ENCODE peak calls at places on chromosomes 5 and 9, in seven cellular contexts. E is HT1080; N is central memory CD4-positive, alpha-beta T cell; Y is non-pigmented ciliary epithelial cell; G is fibroblast of mammary gland; B is T-helper 9 cell; D is small intestine. P is an unnamed sample.

GRCh38 chr5:134550271-134551214 is 25.1 kb downstream of the JADE2 start:
- DNase-seq in E (no peak), N (no peak), Y (no peak), G (no peak), B (no peak), D (no peak), P (no peak)

GRCh38 chr9:68482548-68482947 is 58.1 kb downstream of the TMEM252 start:
- DNase-seq in E (no peak), N (no peak), Y (no peak), G (no peak), B (no peak), D (no peak), P (no peak)

GRCh38 chr5:149936044-149936699 is 8.4 kb downstream of the PDE6A start:
- DNase-seq in E (no peak), N (no peak), Y (no peak), G (no peak), B (no peak), D (no peak), P (no peak)

GRCh38 chr9:134301387-134302129 is 24.7 kb upstream of the RXRA start:
- DNase-seq in E (peak), N (peak), Y (no peak), G (no peak), B (peak), D (no peak), P (no peak)

GRCh38 chr9:124570942-124571666 is 63.9 kb upstream of the NR5A1 start:
- DNase-seq in E (no peak), N (no peak), Y (no peak), G (no peak), B (no peak), D (no peak), P (no peak)

GRCh38 chr9:138117101-138117750 is 239.6 kb downstream of the CACNA1B start:
- DNase-seq in E (peak), N (no peak), Y (no peak), G (no peak), B (no peak), D (no peak), P (no peak)

GRCh38 chr5:154893381-154893780 is 35.0 kb downstream of the CNOT8 start:
- DNase-seq in E (no peak), N (no peak), Y (no peak), G (no peak), B (no peak), D (no peak), P (no peak)

GRCh38 chr5:78835176-78835575 is 149.9 kb downstream of the ARSB start:
- DNase-seq in E (no peak), N (no peak), Y (no peak), G (peak), B (no peak), D (no peak), P (no peak)

GRCh38 chr9:8053501-8053900 is 253.9 kb upstream of the DMAC1 start:
- DNase-seq in E (no peak), N (no peak), Y (no peak), G (no peak), B (no peak), D (no peak), P (no peak)

GRCh38 chr9:127862075-127863011 is 7.9 kb upstream of the ENG start:
- DNase-seq in E (no peak), N (peak), Y (no peak), G (no peak), B (peak), D (peak), P (no peak)

GRCh38 chr5:31701642-31702041 is 62.7 kb downstream of the PDZD2 start:
- DNase-seq in E (no peak), N (no peak), Y (no peak), G (no peak), B (no peak), D (no peak), P (no peak)

GRCh38 chr5:140073296-140073695 is 30.2 kb upstream of the NRG2 start:
- DNase-seq in E (no peak), N (peak), Y (no peak), G (peak), B (no peak), D (no peak), P (no peak)

GRCh38 chr9:96242829-96243228 is 59.1 kb downstream of the HSD17B3 start:
- DNase-seq in E (no peak), N (no peak), Y (no peak), G (no peak), B (no peak), D (no peak), P (no peak)

GRCh38 chr9:13758876-13759275 is 479.4 kb upstream of the MPDZ start:
- DNase-seq in E (no peak), N (no peak), Y (no peak), G (no peak), B (no peak), D (no peak), P (no peak)

GRCh38 chr5:137914758-137915157 is 25.5 kb downstream of the PKD2L2 start:
- DNase-seq in E (no peak), N (no peak), Y (no peak), G (no peak), B (no peak), D (no peak), P (no peak)

GRCh38 chr5:137822158-137822764 is 45.4 kb upstream of the MYOT start:
- DNase-seq in E (peak), N (no peak), Y (peak), G (peak), B (no peak), D (peak), P (no peak)

GRCh38 chr9:89820337-89820736 is 215.5 kb downstream of the GADD45G start:
- DNase-seq in E (no peak), N (no peak), Y (no peak), G (no peak), B (no peak), D (no peak), P (no peak)

GRCh38 chr5:172768573-172769323 is 2.2 kb downstream of the DUSP1 start:
- DNase-seq in E (no peak), N (peak), Y (no peak), G (peak), B (peak), D (peak), P (no peak)

GRCh38 chr5:126490167-126490937 is 67.1 kb downstream of the GRAMD2B start:
- DNase-seq in E (no peak), N (no peak), Y (no peak), G (peak), B (no peak), D (no peak), P (no peak)

GRCh38 chr9:131138676-131139075 is 13.3 kb downstream of the NUP214 start:
- DNase-seq in E (no peak), N (no peak), Y (no peak), G (no peak), B (no peak), D (no peak), P (no peak)

GRCh38 chr9:83238871-83239624 is 176.1 kb upstream of the RASEF start:
- DNase-seq in E (no peak), N (no peak), Y (no peak), G (peak), B (no peak), D (peak), P (no peak)

GRCh38 chr5:135341696-135342095 is 57.3 kb downstream of the MACROH2A1 start:
- DNase-seq in E (no peak), N (no peak), Y (no peak), G (no peak), B (no peak), D (no peak), P (no peak)

GRCh38 chr9:70465904-70466303 is 51.4 kb upstream of the KLF9 start:
- DNase-seq in E (no peak), N (no peak), Y (no peak), G (no peak), B (no peak), D (no peak), P (no peak)